ENCODE peak calls at places on chromosomes 3 and 15, in four cellular contexts. W, N, R and C are unnamed samples.

GRCh38 chr3:128864351-128864811 is 15.0 kb upstream of the ACAD9 start:
- DNase-seq in W (no peak), N (no peak), R (no peak), C (no peak)

GRCh38 chr15:68210821-68211655 is 5.9 kb upstream of the CALML4 start:
- DNase-seq in W (peak), N (no peak), R (peak), C (no peak)

GRCh38 chr15:40286061-40286532 is 3.2 kb upstream of the ANKRD63 start:
- DNase-seq in W (no peak), N (no peak), R (no peak), C (no peak)

GRCh38 chr3:139505829-139506386 is 29.6 kb upstream of the RBP2 start:
- DNase-seq in W (no peak), N (no peak), R (no peak), C (peak)

GRCh38 chr3:105821433-105821832 is 47.4 kb downstream of the CBLB start:
- DNase-seq in W (no peak), N (no peak), R (no peak), C (no peak)

GRCh38 chr3:94317054-94317453 is 254.2 kb downstream of the NSUN3 start:
- DNase-seq in W (no peak), N (no peak), R (no peak), C (no peak)

GRCh38 chr15:68045289-68046265 is 8.5 kb upstream of the PIAS1 start:
- DNase-seq in W (no peak), N (no peak), R (no peak), C (no peak)

GRCh38 chr3:31103623-31104180 is 209.2 kb upstream of the GADL1 start:
- DNase-seq in W (no peak), N (no peak), R (no peak), C (no peak)

GRCh38 chr3:89762360-89762759 is 654.9 kb downstream of the EPHA3 start:
- DNase-seq in W (no peak), N (no peak), R (no peak), C (no peak)

DNA sequence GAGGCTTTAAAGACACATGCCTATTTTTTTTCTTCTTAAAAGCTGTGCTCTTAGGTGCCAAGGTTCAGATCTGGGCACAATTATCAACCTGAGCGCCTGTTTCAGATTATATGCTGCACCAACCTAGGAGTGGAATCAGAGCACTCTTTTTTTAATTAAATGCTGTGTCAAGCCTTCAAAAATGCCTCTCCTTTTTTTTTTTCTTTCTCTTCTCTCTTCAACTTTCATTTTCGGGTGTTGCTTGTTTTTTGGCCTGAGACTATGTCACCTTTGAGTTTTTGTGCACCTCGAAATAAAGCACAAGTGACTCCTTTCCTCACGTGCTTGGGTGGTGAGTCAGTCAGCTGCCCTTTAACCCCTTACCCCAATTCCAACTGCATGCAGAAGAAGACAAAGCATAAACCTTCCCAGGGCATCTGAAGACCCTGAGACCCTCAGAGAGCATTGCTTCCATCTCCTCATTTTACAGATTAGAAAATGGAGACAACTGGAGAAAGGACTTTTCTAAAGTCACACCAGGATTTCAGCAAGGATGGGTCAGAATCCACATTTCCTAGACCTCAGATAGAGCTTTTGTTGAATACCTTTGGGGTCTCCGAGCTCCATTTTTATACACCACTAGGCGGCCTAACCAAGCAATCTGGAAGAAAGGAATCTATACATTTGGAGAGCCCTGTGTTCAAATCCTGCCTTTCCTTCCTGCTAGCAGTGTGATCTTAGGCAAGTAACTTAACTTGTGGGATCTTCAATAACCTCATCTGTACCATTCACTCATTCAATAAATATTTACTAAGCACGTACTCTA is 631 bp upstream of the PRICKLE2 start:
- DNase-seq in W (no peak), N (no peak), R (no peak), C (no peak)
- TF ChIP-seq CTCF in W (no peak), N (no peak), R (no peak), C (no peak)

GRCh38 chr3:11718582-11719405 is 75.1 kb upstream of the VGLL4 start:
- DNase-seq in W (peak), N (peak), R (peak), C (peak)

GRCh38 chr3:11719406-11720219 is 75.9 kb upstream of the VGLL4 start:
- DNase-seq in W (peak), N (peak), R (peak), C (peak)

GRCh38 chr3:11721114-11721440 is 77.4 kb upstream of the VGLL4 start:
- DNase-seq in W (no peak), N (no peak), R (no peak), C (no peak)

GRCh38 chr3:11717768-11718581 is 74.3 kb upstream of the VGLL4 start:
- DNase-seq in W (no peak), N (no peak), R (no peak), C (no peak)

DNA sequence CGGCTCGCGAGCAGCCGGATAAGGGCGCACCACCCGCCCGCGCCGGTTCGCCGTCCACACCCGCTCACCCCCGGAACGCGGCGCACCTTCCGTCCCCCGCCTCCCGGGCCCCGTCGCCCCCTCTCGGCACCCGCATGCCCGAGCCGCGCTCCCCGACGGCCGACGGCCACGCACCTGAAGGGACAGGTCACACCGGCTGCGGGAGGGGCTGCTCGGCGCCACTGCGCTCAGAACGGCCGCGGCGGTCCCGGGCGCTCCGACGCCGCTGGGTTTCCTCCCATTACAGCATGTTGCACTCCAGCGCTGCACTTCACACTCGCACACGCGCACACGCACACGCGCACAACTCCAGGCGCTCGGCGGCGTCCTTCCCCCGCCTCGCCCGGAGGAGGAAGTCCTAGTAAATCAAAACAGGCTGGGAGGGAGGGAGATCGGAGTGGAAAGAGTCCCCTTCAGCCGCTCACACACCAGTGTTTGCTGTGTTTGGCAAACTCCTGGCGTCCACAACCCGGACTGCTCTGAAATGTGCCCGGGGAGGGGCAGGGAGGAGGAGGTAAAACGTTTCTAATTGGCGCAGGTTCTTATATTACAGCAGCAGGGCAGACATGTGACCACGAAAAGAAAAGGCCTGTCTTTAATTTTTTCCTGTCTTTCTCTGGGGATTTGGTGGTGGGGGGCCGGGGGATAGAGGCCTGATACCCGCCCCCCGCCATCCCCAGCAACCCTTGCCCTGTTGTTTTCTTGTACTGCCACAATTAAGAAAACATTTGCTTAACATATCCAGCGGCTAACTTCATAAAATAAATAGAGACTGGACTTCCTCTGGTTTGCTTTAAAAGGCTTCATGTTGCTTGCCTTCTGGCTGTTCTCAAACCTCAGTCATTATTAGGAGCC is 76.8 kb upstream of the VGLL4 start:
- DNase-seq in W (peak), N (peak), R (peak), C (peak)
- TF ChIP-seq POLR2A in W (no peak), N (peak), R (peak), C (peak)

GRCh38 chr3:98890181-98890882 is 11.2 kb downstream of the DCBLD2 start:
- DNase-seq in W (no peak), N (no peak), R (no peak), C (no peak)
- H3K4me3 ChIP-seq in W (no peak), N (no peak), R (no peak), C (no peak)

DNA sequence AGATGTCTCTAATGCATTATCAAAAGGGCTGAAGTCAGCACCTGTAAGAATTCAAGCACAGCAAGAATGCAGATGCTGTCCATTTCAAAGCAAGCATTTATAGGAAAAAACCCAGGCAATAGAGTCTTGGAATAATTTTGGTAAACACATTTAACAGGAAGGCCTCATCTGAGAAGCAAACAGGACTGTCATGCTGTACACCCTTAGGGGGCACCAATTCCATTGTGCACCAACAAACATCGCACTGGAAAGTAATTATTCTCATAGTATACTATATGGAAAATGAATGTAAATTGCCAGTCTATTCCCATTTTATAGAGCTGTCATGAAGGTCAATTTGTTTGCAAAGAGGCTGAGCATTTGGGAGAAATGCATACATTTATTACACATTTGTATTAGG is 247.3 kb upstream of the SUCLG2 start:
- DNase-seq in W (no peak), N (no peak), R (no peak), C (no peak)
- TF ChIP-seq CTCF in W (no peak), N (no peak), R (no peak), C (no peak)

GRCh38 chr3:157416347-157417087 is 20.1 kb upstream of the PTX3 start:
- DNase-seq in W (no peak), N (no peak), R (no peak), C (no peak)

GRCh38 chr3:157417247-157417646 is 19.4 kb upstream of the PTX3 start:
- DNase-seq in W (no peak), N (no peak), R (no peak), C (no peak)

GRCh38 chr3:157412323-157412845 is 24.3 kb upstream of the PTX3 start:
- DNase-seq in W (no peak), N (no peak), R (no peak), C (no peak)

GRCh38 chr3:157423337-157423736 is 13.3 kb upstream of the PTX3 start:
- DNase-seq in W (no peak), N (no peak), R (no peak), C (no peak)

GRCh38 chr3:157418104-157418503 is 18.5 kb upstream of the PTX3 start:
- DNase-seq in W (no peak), N (no peak), R (no peak), C (no peak)
- TF ChIP-seq POLR2A in W (no peak), N (no peak), R (no peak), C (no peak)

GRCh38 chr3:11096266-11097135 is 57.8 kb upstream of the HRH1 start:
- DNase-seq in W (peak), N (peak), R (peak), C (peak)
- H3K4me3 ChIP-seq in W (peak), N (peak), R (peak), C (no peak)